ENCODE peak calls at places on chromosome 11, in four cellular contexts. One of them, this sample, is unnamed.

GRCh38 chr11:2913029-2913431 is 16.2 kb downstream of the PHLDA2 start:
- DNase-seq in A549: no peak
- DNase-seq in HepG2: no peak
- DNase-seq in H1: no peak
- DNase-seq in this sample: peak; percentile 35

GRCh38 chr11:118283311-118283636 is 19.2 kb upstream of the MPZL2 start:
- DNase-seq in HepG2: no peak
- DNase-seq in A549: no peak
- DNase-seq in H1: no peak
- DNase-seq in this sample: no peak

GRCh38 chr11:111945198-111945597 is 8.1 kb downstream of the DIXDC1 start:
- DNase-seq in A549: no peak
- DNase-seq in HepG2: no peak
- DNase-seq in H1: no peak
- DNase-seq in this sample: no peak

GRCh38 chr11:94828088-94828487 is 59.9 kb downstream of the AMOTL1 start:
- DNase-seq in HepG2: no peak
- DNase-seq in H1: no peak
- DNase-seq in A549: no peak
- DNase-seq in this sample: no peak

GRCh38 chr11:126698576-126698975 is 302.0 kb downstream of the KIRREL3 start:
- DNase-seq in HepG2: no peak
- DNase-seq in H1: no peak
- DNase-seq in A549: no peak
- DNase-seq in this sample: no peak

GRCh38 chr11:67632982-67633755 is 3.4 kb upstream of the NUDT8 start:
- DNase-seq in A549: no peak
- DNase-seq in HepG2: no peak
- DNase-seq in H1: no peak
- DNase-seq in this sample: no peak

GRCh38 chr11:414333-414857 is 404 bp downstream of the SIGIRR start:
- DNase-seq in HepG2: no peak
- DNase-seq in H1: no peak
- DNase-seq in A549: no peak
- DNase-seq in this sample: no peak

GRCh38 chr11:91761406-91762027 is 463.1 kb upstream of the FAT3 start:
- DNase-seq in HepG2: no peak
- DNase-seq in A549: no peak
- DNase-seq in H1: no peak
- DNase-seq in this sample: no peak

GRCh38 chr11:134037093-134037908 is 31.6 kb upstream of the JAM3 start:
- DNase-seq in A549: peak; percentile 15
- DNase-seq in HepG2: no peak
- DNase-seq in H1: no peak
- DNase-seq in this sample: peak; percentile 55

GRCh38 chr11:5367461-5368074 is 16.0 kb upstream of the OR51M1 start:
- DNase-seq in H1: no peak
- DNase-seq in A549: no peak
- DNase-seq in HepG2: no peak
- DNase-seq in this sample: no peak

GRCh38 chr11:131663403-131664200 is 293.2 kb downstream of the NTM start:
- DNase-seq in HepG2: no peak
- DNase-seq in H1: no peak
- DNase-seq in A549: no peak
- DNase-seq in this sample: no peak

GRCh38 chr11:706957-707816 is 1.2 kb downstream of the EPS8L2 start:
- DNase-seq in HepG2: peak; percentile 94
- DNase-seq in A549: peak; percentile 80
- DNase-seq in H1: no peak
- DNase-seq in this sample: no peak

GRCh38 chr11:17601206-17602075 is 54.4 kb downstream of the OTOG start:
- DNase-seq in HepG2: no peak
- DNase-seq in A549: no peak
- DNase-seq in H1: no peak
- DNase-seq in this sample: peak; percentile 45

GRCh38 chr11:93054881-93055280 is 85.4 kb downstream of the MTNR1B start:
- DNase-seq in HepG2: peak; percentile 18
- DNase-seq in A549: peak; percentile 91
- DNase-seq in H1: no peak
- DNase-seq in this sample: peak; percentile 10

GRCh38 chr11:30333405-30333804 is 10.5 kb downstream of the ARL14EP start:
- DNase-seq in A549: peak; percentile 31
- DNase-seq in H1: no peak
- DNase-seq in HepG2: peak; percentile 15
- DNase-seq in this sample: no peak

GRCh38 chr11:88012456-88012855 is 162.8 kb downstream of the RAB38 start:
- DNase-seq in HepG2: no peak
- DNase-seq in A549: no peak
- DNase-seq in H1: no peak
- DNase-seq in this sample: no peak

GRCh38 chr11:66492161-66492865 is 12.1 kb downstream of the DPP3 start:
- DNase-seq in HepG2: no peak
- DNase-seq in H1: no peak
- DNase-seq in A549: no peak
- DNase-seq in this sample: no peak
- TF ChIP-seq MAFK in HepG2: no peak
- TF ChIP-seq MAFK in H1: no peak
- TF ChIP-seq MAFK in A549: no peak
- TF ChIP-seq MAFK in this sample: no peak

GRCh38 chr11:63837719-63838118 is 1.2 kb upstream of the MARK2 start:
- DNase-seq in A549: no peak
- DNase-seq in H1: no peak
- DNase-seq in HepG2: no peak
- DNase-seq in this sample: no peak
- TF ChIP-seq CHD2 in A549: no peak
- TF ChIP-seq CHD2 in H1: no peak
- TF ChIP-seq CHD2 in HepG2: no peak
- TF ChIP-seq CHD2 in this sample: no peak

DNA sequence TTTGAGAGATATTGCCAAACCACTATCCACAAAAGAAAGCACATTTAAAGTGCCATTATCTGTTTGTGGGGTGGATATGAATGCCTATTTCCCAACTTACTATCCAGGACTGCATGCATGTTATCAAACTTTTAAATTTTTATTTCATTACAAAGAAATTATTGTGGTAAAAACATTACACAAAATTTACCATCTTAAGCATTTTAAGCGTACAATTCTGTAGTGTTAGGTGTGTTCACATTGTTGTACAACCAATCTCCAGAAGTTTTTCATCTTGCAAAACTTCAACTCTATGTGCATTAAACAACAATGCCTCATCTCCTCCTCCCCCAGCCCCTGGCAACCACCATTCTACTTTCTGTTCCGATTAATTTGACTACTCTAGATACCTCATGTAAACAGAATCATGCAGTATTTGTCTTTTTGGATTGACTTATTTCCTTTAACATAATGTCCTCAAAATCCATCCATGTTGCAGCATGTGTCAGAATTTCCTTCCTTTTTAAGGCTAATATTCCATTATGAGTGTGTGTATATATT is 17.6 kb upstream of the CD44 start:
- DNase-seq in HepG2: no peak
- DNase-seq in A549: no peak
- DNase-seq in H1: no peak
- DNase-seq in this sample: no peak
- TF ChIP-seq MAFK in HepG2: no peak
- TF ChIP-seq MAFK in A549: no peak
- TF ChIP-seq MAFK in H1: no peak
- TF ChIP-seq MAFK in this sample: no peak

DNA sequence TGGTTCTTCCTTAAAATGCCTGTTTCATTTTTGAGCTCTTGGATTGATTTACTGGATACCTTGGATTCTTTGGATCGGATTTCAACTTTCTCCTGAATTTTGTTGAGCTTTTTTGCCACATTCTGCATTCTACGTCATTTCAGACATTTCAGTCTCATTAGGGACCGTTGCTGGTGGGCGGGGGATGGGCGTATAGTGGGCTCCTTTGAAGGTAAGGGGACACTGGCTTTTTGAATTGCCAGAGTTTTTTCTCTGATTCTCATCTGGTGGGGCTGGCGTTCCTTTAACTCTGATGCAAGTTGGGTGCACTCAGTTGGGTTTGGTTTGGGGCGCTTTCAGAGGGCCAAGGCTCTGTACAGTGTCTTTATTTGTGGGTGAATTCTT is 216.5 kb downstream of the DYNC2H1 start:
- DNase-seq in A549: no peak
- DNase-seq in H1: no peak
- DNase-seq in HepG2: no peak
- DNase-seq in this sample: no peak
- TF ChIP-seq CHD2 in A549: no peak
- TF ChIP-seq CHD2 in H1: no peak
- TF ChIP-seq CHD2 in HepG2: no peak
- TF ChIP-seq CHD2 in this sample: no peak

DNA sequence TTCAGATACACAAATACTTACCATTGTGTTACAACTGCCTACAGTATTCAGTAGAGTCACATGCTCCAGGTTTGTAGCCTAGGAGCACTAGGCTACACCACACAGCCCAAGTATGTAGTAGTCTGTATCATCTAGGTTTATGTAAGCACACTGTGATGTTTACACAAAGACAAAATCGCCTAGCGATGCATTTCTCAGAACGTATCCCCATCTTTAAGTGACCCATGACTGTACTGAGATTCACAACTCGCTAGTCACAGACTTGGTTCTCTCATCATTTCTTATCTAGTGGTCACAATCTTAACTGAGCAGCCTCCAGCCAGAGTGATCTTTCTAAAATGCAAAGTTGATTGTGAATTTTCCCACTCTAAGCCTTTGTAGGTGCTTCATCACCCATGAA is 119.3 kb downstream of the RASSF10 start:
- DNase-seq in H1: no peak
- DNase-seq in A549: no peak
- DNase-seq in HepG2: no peak
- DNase-seq in this sample: no peak
- TF ChIP-seq MAFK in H1: no peak
- TF ChIP-seq MAFK in A549: peak; percentile 39
- TF ChIP-seq MAFK in HepG2: no peak
- TF ChIP-seq MAFK in this sample: no peak

GRCh38 chr11:76664578-76665061 is 5.9 kb downstream of the LRRC32 start:
- DNase-seq in H1: no peak
- DNase-seq in A549: no peak
- DNase-seq in HepG2: no peak
- DNase-seq in this sample: peak; percentile 70
- TF ChIP-seq CHD2 in H1: no peak
- TF ChIP-seq CHD2 in A549: no peak
- TF ChIP-seq CHD2 in HepG2: no peak
- TF ChIP-seq CHD2 in this sample: no peak

DNA sequence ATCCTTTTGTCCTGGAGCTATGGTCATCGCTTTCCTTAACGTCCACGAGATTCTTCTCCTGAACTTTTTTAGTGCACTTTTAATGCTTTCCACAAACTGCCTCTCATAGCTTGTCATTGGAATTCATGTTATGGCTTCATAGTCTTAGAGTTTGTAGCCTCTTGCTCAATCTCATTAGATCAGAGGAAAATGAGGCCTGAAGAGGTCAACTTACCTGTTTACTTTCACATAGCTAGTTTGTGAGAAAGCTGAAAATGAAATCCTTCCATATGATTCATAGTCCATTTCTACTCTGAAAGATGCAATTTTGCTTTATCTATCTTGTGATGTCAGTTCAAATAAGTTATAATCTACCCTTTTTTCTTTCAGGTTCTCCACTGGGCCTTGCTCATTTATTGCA is 1747.2 kb upstream of the RAG2 start:
- DNase-seq in HepG2: peak; percentile 2
- DNase-seq in A549: no peak
- DNase-seq in H1: no peak
- DNase-seq in this sample: no peak
- TF ChIP-seq MAFK in HepG2: no peak
- TF ChIP-seq MAFK in A549: no peak
- TF ChIP-seq MAFK in H1: no peak
- TF ChIP-seq MAFK in this sample: no peak

GRCh38 chr11:102007567-102008437 is 39.4 kb upstream of the CFAP300 start:
- DNase-seq in A549: peak; percentile 95
- DNase-seq in HepG2: peak; percentile 88
- DNase-seq in H1: no peak
- DNase-seq in this sample: peak; percentile 15
- TF ChIP-seq CHD2 in A549: no peak
- TF ChIP-seq CHD2 in HepG2: no peak
- TF ChIP-seq CHD2 in H1: no peak
- TF ChIP-seq CHD2 in this sample: no peak

GRCh38 chr11:1878134-1879031 is 13.3 kb downstream of the PRR33 start:
- DNase-seq in H1: no peak
- DNase-seq in A549: no peak
- DNase-seq in HepG2: no peak
- DNase-seq in this sample: no peak

GRCh38 chr11:1880746-1881441 is 10.8 kb downstream of the PRR33 start:
- DNase-seq in A549: no peak
- DNase-seq in HepG2: no peak
- DNase-seq in H1: no peak
- DNase-seq in this sample: no peak

GRCh38 chr11:1879342-1879940 is 12.3 kb downstream of the PRR33 start:
- DNase-seq in A549: no peak
- DNase-seq in HepG2: no peak
- DNase-seq in H1: no peak
- DNase-seq in this sample: no peak

GRCh38 chr11:1881442-1882264 is 10.0 kb downstream of the PRR33 start:
- DNase-seq in HepG2: no peak
- DNase-seq in A549: no peak
- DNase-seq in H1: no peak
- DNase-seq in this sample: no peak

DNA sequence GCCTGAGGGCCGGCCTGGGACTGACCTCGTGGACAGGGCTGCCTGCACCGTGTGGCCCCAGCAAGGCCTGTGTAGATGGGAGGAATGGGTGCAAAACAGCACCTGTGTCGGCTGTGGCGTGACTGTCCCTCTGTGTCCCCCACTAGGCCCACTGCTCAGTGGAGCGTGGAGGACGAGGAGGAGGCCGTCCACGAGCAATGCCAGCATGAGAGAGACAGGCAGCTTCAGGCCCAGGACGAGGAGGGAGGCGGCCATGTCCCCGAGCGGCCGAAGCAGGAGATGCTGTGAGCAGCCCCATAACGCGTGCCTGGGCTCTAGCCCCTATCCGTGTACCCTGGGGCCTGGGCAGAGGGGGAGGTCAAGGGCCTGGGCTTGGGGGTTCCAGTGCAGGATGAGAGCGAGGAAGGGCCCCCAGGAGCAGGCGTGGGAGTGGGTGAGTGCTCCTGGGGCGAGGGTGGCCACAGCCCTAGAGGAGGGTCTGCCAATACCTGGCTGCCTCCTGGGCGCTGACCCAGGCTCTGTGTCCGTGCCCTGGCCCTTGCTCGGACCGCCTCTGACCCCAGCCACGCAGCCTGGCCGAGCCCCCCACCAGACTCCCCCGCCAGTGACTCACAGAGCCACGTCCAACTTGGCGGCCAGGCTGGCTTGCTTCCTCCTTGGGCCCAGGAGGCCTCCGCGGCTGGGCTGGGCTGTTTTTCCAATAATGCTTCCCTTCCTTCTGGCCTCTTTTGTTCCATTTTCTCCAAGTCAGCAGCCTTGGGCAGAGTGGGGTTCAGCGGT is 11.6 kb downstream of the PRR33 start:
- DNase-seq in HepG2: no peak
- DNase-seq in A549: no peak
- DNase-seq in H1: no peak
- DNase-seq in this sample: no peak
- TF ChIP-seq MAFK in HepG2: no peak
- TF ChIP-seq MAFK in A549: no peak
- TF ChIP-seq MAFK in H1: no peak
- TF ChIP-seq MAFK in this sample: no peak

This sample was measured in K562.